ENCODE peak calls at places on chromosomes 11 and 22, in four cellular contexts. Z is tibial nerve, K is gastrocnemius medialis, V is thyroid gland. Q is an unnamed sample.

GRCh38 chr11:118609380-118610219 is 2.2 kb downstream of the PHLDB1 start:
- DNase-seq in Z (no peak), K (no peak), V (no peak), Q (peak)

GRCh38 chr11:94658386-94658785 is 91.2 kb downstream of the PIWIL4 start:
- DNase-seq in Z (no peak), K (no peak), V (peak), Q (no peak)

GRCh38 chr11:119490253-119491006 is 67.5 kb upstream of the THY1 start:
- DNase-seq in Z (no peak), K (no peak), V (no peak), Q (no peak)

GRCh38 chr11:47980907-47981621 is 705 bp downstream of the PTPRJ start:
- DNase-seq in Z (no peak), K (peak), V (peak), Q (peak)

GRCh38 chr11:19996591-19996990 is 163.7 kb downstream of the DBX1 start:
- DNase-seq in Z (no peak), K (no peak), V (no peak), Q (no peak)

GRCh38 chr11:8699903-8700302 is 17.3 kb downstream of the RPL27A start:
- DNase-seq in Z (peak), K (no peak), V (no peak), Q (no peak)

GRCh38 chr11:19910931-19911330 is 198.3 kb downstream of the NAV2 start:
- DNase-seq in Z (no peak), K (no peak), V (no peak), Q (no peak)

GRCh38 chr11:71309181-71309580 is 56.8 kb upstream of the SHANK2 start:
- DNase-seq in Z (no peak), K (no peak), V (no peak), Q (no peak)

GRCh38 chr11:44345781-44346180 is 35.8 kb upstream of the ALX4 start:
- DNase-seq in Z (no peak), K (no peak), V (no peak), Q (no peak)

GRCh38 chr11:61281581-61282250 is 13.4 kb downstream of the VWCE start:
- DNase-seq in Z (no peak), K (no peak), V (peak), Q (peak)

GRCh38 chr22:22813126-22814075 is 74.2 kb upstream of the IGLL5 start:
- DNase-seq in Z (no peak), K (no peak), V (no peak), Q (no peak)

GRCh38 chr11:61049066-61049382 is 53.3 kb upstream of the CD5 start:
- DNase-seq in Z (no peak), K (no peak), V (no peak), Q (no peak)

GRCh38 chr22:32244547-32244946 is 10.6 kb downstream of the SLC5A4 start:
- DNase-seq in Z (no peak), K (no peak), V (no peak), Q (no peak)

GRCh38 chr11:110857885-110858555 is 145.8 kb upstream of the ARHGAP20 start:
- DNase-seq in Z (no peak), K (peak), V (peak), Q (no peak)

GRCh38 chr11:45660717-45661416 is 4.6 kb downstream of the CHST1 start:
- DNase-seq in Z (no peak), K (no peak), V (no peak), Q (no peak)

GRCh38 chr22:23178512-23179254 is 1.6 kb upstream of the BCR start:
- DNase-seq in Z (peak), K (peak), V (peak), Q (peak)

GRCh38 chr11:121723261-121723741 is 270.5 kb upstream of the SORL1-AS1 start:
- DNase-seq in Z (peak), K (no peak), V (no peak), Q (no peak)

GRCh38 chr11:15912825-15913224 is 443.5 kb downstream of the SOX6 start:
- DNase-seq in Z (no peak), K (no peak), V (no peak), Q (no peak)

GRCh38 chr11:76153609-76153949 is 52.7 kb downstream of the WNT11 start:
- DNase-seq in Z (no peak), K (no peak), V (no peak), Q (no peak)

GRCh38 chr22:28283025-28283654 is 364.1 kb upstream of the PITPNB start:
- DNase-seq in Z (no peak), K (no peak), V (no peak), Q (no peak)

GRCh38 chr22:37186228-37186996 is 1.6 kb downstream of the C1QTNF6 start:
- DNase-seq in Z (no peak), K (no peak), V (no peak), Q (peak)

GRCh38 chr11:125959931-125960330 is 14.1 kb downstream of the VSIG10L2 start:
- DNase-seq in Z (no peak), K (no peak), V (peak), Q (no peak)

GRCh38 chr11:10623797-10624761 is 55.6 kb upstream of the LYVE1 start:
- DNase-seq in Z (no peak), K (peak), V (peak), Q (peak)

GRCh38 chr22:33361581-33361980 is 303.4 kb upstream of the SYN3 start:
- DNase-seq in Z (no peak), K (no peak), V (no peak), Q (no peak)

GRCh38 chr11:116310215-116310614 is 462.6 kb downstream of the BUD13 start:
- DNase-seq in Z (no peak), K (no peak), V (no peak), Q (no peak)

GRCh38 chr11:118820412-118821357 is 29.7 kb upstream of the DDX6 start:
- DNase-seq in Z (peak), K (peak), V (peak), Q (no peak)

GRCh38 chr22:29073618-29074275 is 912 bp downstream of the KREMEN1 start:
- DNase-seq in Z (no peak), K (no peak), V (peak), Q (peak)

GRCh38 chr11:17405232-17406005 is 17.0 kb upstream of the KCNJ11 start:
- DNase-seq in Z (no peak), K (peak), V (peak), Q (no peak)

GRCh38 chr22:48923909-48924475 is 903.7 kb downstream of the BRD1 start:
- DNase-seq in Z (no peak), K (no peak), V (no peak), Q (no peak)

GRCh38 chr11:119533931-119534694 is 111.1 kb upstream of the THY1 start:
- DNase-seq in Z (no peak), K (peak), V (peak), Q (peak)

GRCh38 chr11:115919341-115920086 is 415.3 kb upstream of the CADM1 start:
- DNase-seq in Z (no peak), K (no peak), V (peak), Q (no peak)

GRCh38 chr11:65961267-65962135 is at the start of gene SART1:
- DNase-seq in Z (peak), K (peak), V (peak), Q (peak)
- TF ChIP-seq POLR2A in Z (peak), K (peak), V (no peak), Q (peak)

GRCh38 chr11:3057069-3057963 is at the start of gene CARS1:
- DNase-seq in Z (peak), K (peak), V (peak), Q (peak)
- TF ChIP-seq POLR2A in Z (no peak), K (peak), V (no peak), Q (peak)

GRCh38 chr11:1756791-1757771 is 6.6 kb downstream of the CTSD start:
- DNase-seq in Z (no peak), K (no peak), V (no peak), Q (no peak)
- TF ChIP-seq POLR2A in Z (no peak), K (no peak), V (no peak), Q (no peak)

DNA sequence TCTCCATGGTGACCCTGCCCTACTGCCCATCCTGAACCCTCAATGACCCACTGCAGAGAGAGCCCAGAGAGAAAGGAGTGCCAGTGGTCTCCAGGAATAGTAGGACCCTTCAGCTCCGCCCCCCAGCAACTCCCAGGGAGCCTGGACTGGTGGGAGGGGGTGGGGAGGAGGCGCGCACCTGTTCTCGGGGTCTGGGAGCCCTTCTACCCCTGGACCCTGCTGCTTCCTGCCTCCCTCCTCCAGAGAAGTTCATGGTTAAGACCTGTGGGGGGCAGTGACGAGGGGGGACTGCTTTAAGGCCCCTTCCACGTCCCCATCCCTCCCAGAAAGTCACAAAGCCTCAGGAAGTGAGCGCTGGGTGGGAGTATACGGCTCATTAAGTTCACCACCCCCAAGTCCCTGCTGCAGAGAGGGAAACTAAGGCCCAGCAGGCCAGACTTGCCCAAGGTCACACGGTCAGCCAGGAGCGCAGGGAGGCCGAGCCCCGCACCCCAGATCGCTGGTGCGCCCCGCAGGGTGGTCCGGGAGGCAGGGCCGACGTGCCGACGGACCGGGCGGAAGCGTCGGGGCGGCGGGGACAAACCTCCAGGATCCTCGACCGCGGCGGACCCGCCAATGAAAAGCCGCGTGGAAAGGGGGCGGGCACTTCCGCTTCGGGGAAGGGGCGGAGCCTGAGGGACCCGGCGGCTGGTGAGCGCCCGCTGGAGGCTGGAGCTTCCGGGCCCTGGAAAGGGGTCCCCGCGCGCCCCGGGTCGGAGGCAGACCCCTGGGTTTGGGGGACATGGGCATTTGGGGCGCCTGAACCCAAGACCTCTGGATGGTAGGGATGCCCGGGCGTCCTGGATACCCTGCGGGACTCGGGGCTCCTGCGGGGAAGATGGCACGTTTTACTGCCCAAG is at the start of the genes NUDT22 and TRPT1:
- DNase-seq in Z (peak), K (peak), V (peak), Q (peak)
- TF ChIP-seq POLR2A in Z (peak), K (peak), V (peak), Q (peak)

DNA sequence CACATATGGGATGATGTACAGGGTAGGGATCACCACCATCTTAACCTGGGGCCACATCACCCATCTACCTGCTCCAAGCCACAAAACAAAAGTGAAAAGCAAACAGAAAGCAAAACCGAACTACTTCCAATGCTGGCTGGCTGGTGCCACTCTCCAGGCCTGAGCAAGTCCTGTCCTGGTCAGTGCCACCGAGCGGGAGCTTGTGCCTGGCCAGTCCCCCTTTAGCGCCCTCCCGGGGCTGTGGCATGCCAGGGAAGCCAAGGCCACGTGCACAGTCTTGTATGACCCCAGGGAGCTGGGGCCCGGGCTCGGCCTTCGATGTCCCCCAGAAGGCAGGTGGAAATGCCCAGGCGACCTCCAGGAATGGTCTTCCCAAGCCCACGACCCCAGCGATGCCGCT is 17.9 kb upstream of the NAP1L4 start:
- DNase-seq in Z (no peak), K (no peak), V (no peak), Q (no peak)
- TF ChIP-seq POLR2A in Z (no peak), K (no peak), V (no peak), Q (no peak)

DNA sequence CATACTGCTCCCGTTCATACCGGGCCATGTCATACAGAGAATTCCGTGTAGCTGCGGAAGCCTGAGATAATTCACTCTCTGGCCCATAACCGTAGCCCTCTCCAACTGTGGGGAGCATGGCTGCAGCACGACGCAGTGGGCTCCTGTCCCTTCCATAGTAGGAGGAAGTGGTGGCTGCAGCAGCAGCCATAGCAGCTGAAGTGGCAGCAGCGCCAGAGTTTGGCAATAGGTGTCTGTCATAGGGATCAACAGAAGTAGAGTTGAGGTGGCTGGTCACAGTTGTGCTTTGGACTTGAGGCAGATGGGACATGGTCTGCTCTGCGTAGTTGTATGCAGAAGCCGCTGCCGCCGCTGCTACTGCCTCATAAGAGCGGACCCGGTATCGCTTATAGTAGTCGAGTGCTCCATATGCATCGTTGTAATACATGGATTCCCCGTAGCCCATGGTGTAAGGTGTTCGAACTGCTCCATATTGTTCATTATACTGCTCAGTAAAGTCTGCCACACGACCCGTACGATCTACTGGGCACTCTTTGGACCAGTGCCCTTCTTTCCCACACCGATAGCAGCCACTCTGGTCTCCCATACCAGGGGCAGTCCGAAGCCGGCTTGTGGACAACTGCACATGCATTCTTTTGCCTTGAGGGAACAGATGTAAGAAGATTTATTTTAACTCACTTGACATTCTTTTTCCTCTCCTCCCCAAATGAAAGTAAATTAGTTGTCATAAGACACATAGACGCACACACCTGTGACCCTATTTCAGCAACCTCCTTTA is 8.8 kb downstream of the RBM4B start:
- DNase-seq in Z (no peak), K (no peak), V (no peak), Q (no peak)
- TF ChIP-seq POLR2A in Z (no peak), K (no peak), V (no peak), Q (no peak)

GRCh38 chr11:78022397-78023396 is at the start of gene KCTD14:
- DNase-seq in Z (no peak), K (no peak), V (peak), Q (peak)
- TF ChIP-seq POLR2A in Z (no peak), K (no peak), V (peak), Q (no peak)

GRCh38 chr22:39244496-39245129 is at the start of gene PDGFB:
- DNase-seq in Z (no peak), K (no peak), V (no peak), Q (peak)
- TF ChIP-seq POLR2A in Z (no peak), K (peak), V (no peak), Q (no peak)

GRCh38 chr11:96235725-96236124 is 107.3 kb downstream of the MAML2 start:
- DNase-seq in Z (no peak), K (no peak), V (no peak), Q (no peak)
- TF ChIP-seq POLR2A in Z (no peak), K (no peak), V (no peak), Q (no peak)

GRCh38 chr11:69164824-69165223 is 9.1 kb downstream of the SMIM38 start:
- DNase-seq in Z (no peak), K (no peak), V (no peak), Q (no peak)

GRCh38 chr11:69167916-69168691 is 12.4 kb downstream of the SMIM38 start:
- DNase-seq in Z (no peak), K (no peak), V (no peak), Q (no peak)

GRCh38 chr11:69165775-69166174 is 10.0 kb downstream of the SMIM38 start:
- DNase-seq in Z (no peak), K (no peak), V (no peak), Q (no peak)

GRCh38 chr11:69167130-69167915 is 11.6 kb downstream of the SMIM38 start:
- DNase-seq in Z (no peak), K (no peak), V (no peak), Q (no peak)

DNA sequence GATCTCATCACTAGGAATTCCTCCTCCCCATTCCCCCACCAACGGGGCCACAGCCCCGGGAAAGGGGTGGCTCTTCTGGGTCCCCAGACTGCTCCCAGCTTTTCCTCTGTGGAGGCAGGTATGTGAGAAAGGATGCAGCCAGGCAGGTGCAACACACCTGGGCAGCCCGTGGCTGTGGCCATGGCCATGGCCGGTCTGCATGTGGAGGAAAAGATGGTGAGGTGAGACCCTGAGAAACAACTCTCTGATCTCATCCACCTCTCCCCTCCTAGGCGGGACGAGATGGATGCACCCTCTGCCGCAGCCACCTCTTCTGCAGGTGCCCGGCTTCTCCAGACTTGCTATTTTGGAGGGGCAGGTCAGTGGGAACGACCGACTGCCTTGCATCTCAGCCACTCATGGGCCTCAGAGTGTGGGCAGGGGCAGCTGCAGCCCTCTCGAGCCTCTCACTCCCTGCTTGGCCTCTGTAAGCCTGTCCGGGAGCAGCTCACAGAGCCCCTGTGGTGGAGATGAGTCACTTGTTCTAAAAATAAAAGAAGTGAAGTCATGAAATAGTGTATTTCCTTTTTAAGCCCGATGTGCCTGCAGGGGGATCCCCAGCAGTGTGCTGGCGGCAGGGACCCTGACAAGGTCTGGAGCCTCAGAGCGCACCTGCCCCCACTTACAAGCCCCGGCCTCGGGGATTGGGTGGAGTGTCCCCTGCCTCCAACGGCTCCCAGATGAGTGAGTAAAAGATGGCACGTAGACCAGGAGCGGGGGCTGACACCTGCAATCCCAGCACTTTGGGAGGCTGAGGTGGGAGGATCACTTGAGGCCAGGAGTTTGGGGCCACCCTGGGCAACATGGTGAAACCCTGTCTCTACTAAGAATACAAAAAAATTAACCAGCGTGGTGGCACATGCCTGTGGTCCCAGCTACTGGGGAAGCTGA is 10.7 kb downstream of the SMIM38 start:
- DNase-seq in Z (no peak), K (peak), V (no peak), Q (no peak)
- TF ChIP-seq POLR2A in Z (no peak), K (no peak), V (no peak), Q (no peak)